ENCODE peak calls at places on chromosomes 12 and 14, in seven cellular contexts. One of them, this sample, is unnamed.
A peak's percentile ranks its signal among the peaks of the same experiment; 100 is the strongest.

GRCh38 chr12:98154850-98155249 is 360.5 kb upstream of the TMPO start:
- DNase-seq in adrenal gland: peak; percentile 18
- DNase-seq in right cardiac atrium: no peak
- DNase-seq in AG04450: no peak
- DNase-seq in ovary: no peak
- DNase-seq in Peyer's patch: no peak
- DNase-seq in OCI-LY7: peak; percentile 53
- DNase-seq in this sample: no peak

GRCh38 chr14:89399157-89399556 is 17.9 kb downstream of the FOXN3 start:
- DNase-seq in AG04450: no peak
- DNase-seq in Peyer's patch: no peak
- DNase-seq in OCI-LY7: no peak
- DNase-seq in ovary: no peak
- DNase-seq in adrenal gland: peak; percentile 32
- DNase-seq in right cardiac atrium: no peak
- DNase-seq in this sample: no peak

GRCh38 chr14:96166475-96167223 is 38.0 kb upstream of the BDKRB2 start:
- DNase-seq in Peyer's patch: no peak
- DNase-seq in right cardiac atrium: no peak
- DNase-seq in adrenal gland: no peak
- DNase-seq in ovary: no peak
- DNase-seq in AG04450: no peak
- DNase-seq in OCI-LY7: no peak
- DNase-seq in this sample: no peak

GRCh38 chr14:54503476-54503875 is 6.2 kb upstream of the CGRRF1 start:
- DNase-seq in right cardiac atrium: no peak
- DNase-seq in adrenal gland: peak; percentile 29
- DNase-seq in ovary: no peak
- DNase-seq in AG04450: no peak
- DNase-seq in Peyer's patch: no peak
- DNase-seq in OCI-LY7: peak; percentile 27
- DNase-seq in this sample: no peak

GRCh38 chr12:17296882-17297281 is 690.9 kb upstream of the LMO3 start:
- DNase-seq in adrenal gland: no peak
- DNase-seq in OCI-LY7: no peak
- DNase-seq in Peyer's patch: no peak
- DNase-seq in right cardiac atrium: no peak
- DNase-seq in AG04450: no peak
- DNase-seq in ovary: no peak
- DNase-seq in this sample: no peak

GRCh38 chr12:103334447-103334846 is 161.3 kb downstream of the C12orf42 start:
- DNase-seq in Peyer's patch: no peak
- DNase-seq in ovary: no peak
- DNase-seq in OCI-LY7: no peak
- DNase-seq in AG04450: no peak
- DNase-seq in adrenal gland: no peak
- DNase-seq in right cardiac atrium: no peak
- DNase-seq in this sample: no peak

GRCh38 chr12:1338483-1339177 is 255.8 kb downstream of the FBXL14 start:
- DNase-seq in ovary: no peak
- DNase-seq in adrenal gland: no peak
- DNase-seq in Peyer's patch: no peak
- DNase-seq in OCI-LY7: no peak
- DNase-seq in right cardiac atrium: no peak
- DNase-seq in AG04450: no peak
- DNase-seq in this sample: no peak

GRCh38 chr14:23580948-23581281 is 2.3 kb upstream of the JPH4 start:
- DNase-seq in AG04450: no peak
- DNase-seq in Peyer's patch: no peak
- DNase-seq in adrenal gland: no peak
- DNase-seq in OCI-LY7: no peak
- DNase-seq in ovary: no peak
- DNase-seq in right cardiac atrium: no peak
- DNase-seq in this sample: no peak

GRCh38 chr12:51270067-51270846 is at the start of gene SMAGP:
- DNase-seq in AG04450: no peak
- DNase-seq in adrenal gland: peak; percentile 58
- DNase-seq in ovary: peak; percentile 51
- DNase-seq in Peyer's patch: peak; percentile 90
- DNase-seq in right cardiac atrium: peak; percentile 81
- DNase-seq in OCI-LY7: peak; percentile 66
- DNase-seq in this sample: peak; percentile 68

GRCh38 chr12:91781114-91781513 is 364.5 kb downstream of the BTG1 start:
- DNase-seq in OCI-LY7: no peak
- DNase-seq in adrenal gland: no peak
- DNase-seq in Peyer's patch: no peak
- DNase-seq in right cardiac atrium: no peak
- DNase-seq in ovary: no peak
- DNase-seq in AG04450: peak; percentile 21
- DNase-seq in this sample: no peak

GRCh38 chr14:44417809-44418208 is 89.3 kb downstream of the FSCB start:
- DNase-seq in Peyer's patch: no peak
- DNase-seq in adrenal gland: no peak
- DNase-seq in AG04450: no peak
- DNase-seq in ovary: no peak
- DNase-seq in OCI-LY7: no peak
- DNase-seq in right cardiac atrium: no peak
- DNase-seq in this sample: no peak
- H3K9me3 ChIP-seq in Peyer's patch: peaks cover 4% of the 10 kb centered on the region
- H3K9me3 ChIP-seq in adrenal gland: no peaks in the 10 kb centered on the region
- H3K9me3 ChIP-seq in AG04450: peaks cover 5% of the 10 kb centered on the region
- H3K9me3 ChIP-seq in ovary: no peaks in the 10 kb centered on the region
- H3K9me3 ChIP-seq in OCI-LY7: no peaks in the 10 kb centered on the region
- H3K9me3 ChIP-seq in right cardiac atrium: no peaks in the 10 kb centered on the region
- H3K9me3 ChIP-seq in this sample: no peaks in the 10 kb centered on the region

DNA sequence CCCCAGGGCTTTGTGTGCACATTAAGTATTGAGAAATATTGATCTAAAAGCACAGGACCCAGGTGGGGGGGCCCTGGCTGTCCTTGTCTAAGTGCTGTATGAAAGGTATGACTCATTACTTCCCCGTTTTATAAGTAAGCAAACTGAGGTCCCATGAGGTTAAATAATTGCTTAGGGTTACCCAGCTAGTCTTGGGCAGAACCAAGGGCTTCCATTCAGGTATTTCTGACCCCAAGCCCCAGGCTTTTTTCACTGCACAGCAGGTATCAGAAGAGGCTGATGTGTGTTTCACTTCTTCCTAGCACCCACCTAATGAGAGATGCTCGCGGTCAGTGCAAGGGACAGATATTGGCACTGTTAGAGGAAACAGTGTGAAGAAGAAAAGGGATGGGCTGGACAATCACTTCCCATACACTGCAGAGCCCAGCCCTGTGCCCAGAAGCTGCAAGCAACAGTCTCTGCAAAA is 4.7 kb upstream of the TC2N start:
- DNase-seq in right cardiac atrium: no peak
- DNase-seq in Peyer's patch: no peak
- DNase-seq in adrenal gland: no peak
- DNase-seq in OCI-LY7: peak; percentile 13
- DNase-seq in ovary: no peak
- DNase-seq in AG04450: no peak
- DNase-seq in this sample: no peak
- H3K27ac ChIP-seq in right cardiac atrium: no peak overlapping the region
- H3K27ac ChIP-seq in Peyer's patch: peak overlapping the region; percentile 88
- H3K27ac ChIP-seq in adrenal gland: peak overlapping the region; percentile 78
- H3K27ac ChIP-seq in OCI-LY7: peak overlapping the region; percentile 80
- H3K27ac ChIP-seq in ovary: no peak overlapping the region
- H3K27ac ChIP-seq in AG04450: no peak overlapping the region
- H3K27ac ChIP-seq in this sample: peak overlapping the region; percentile 15

DNA sequence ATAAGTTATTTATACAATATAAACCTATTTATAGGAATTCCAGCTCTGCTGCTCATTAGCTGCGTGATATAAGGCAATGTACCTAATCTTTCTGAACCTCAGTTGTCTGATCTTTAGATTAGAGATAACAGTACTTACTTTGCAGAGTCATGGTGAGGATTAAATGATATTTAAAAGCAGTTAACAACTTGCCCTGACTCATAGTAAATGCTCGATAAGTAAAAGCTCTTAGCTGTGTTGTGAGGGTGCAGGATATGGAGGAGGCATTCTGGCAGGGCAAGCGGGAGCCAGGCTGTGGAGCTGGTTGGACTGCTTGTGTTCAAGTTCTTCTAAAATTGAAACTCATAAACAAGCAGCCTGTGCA is 140.0 kb upstream of the PRICKLE1 start:
- DNase-seq in right cardiac atrium: no peak
- DNase-seq in AG04450: no peak
- DNase-seq in ovary: no peak
- DNase-seq in OCI-LY7: no peak
- DNase-seq in adrenal gland: no peak
- DNase-seq in Peyer's patch: no peak
- DNase-seq in this sample: no peak
- H3K4me3 ChIP-seq in right cardiac atrium: no peak overlapping the region
- H3K4me3 ChIP-seq in AG04450: no peak overlapping the region
- H3K4me3 ChIP-seq in ovary: no peak overlapping the region
- H3K4me3 ChIP-seq in OCI-LY7: no peak overlapping the region
- H3K4me3 ChIP-seq in adrenal gland: no peak overlapping the region
- H3K4me3 ChIP-seq in Peyer's patch: no peak overlapping the region
- H3K4me3 ChIP-seq in this sample: no peak overlapping the region

GRCh38 chr12:133038310-133038709 is 1.0 kb downstream of the ZNF84 start:
- DNase-seq in ovary: no peak
- DNase-seq in adrenal gland: no peak
- DNase-seq in Peyer's patch: no peak
- DNase-seq in AG04450: no peak
- DNase-seq in right cardiac atrium: no peak
- DNase-seq in OCI-LY7: peak; percentile 8
- DNase-seq in this sample: no peak

DNA sequence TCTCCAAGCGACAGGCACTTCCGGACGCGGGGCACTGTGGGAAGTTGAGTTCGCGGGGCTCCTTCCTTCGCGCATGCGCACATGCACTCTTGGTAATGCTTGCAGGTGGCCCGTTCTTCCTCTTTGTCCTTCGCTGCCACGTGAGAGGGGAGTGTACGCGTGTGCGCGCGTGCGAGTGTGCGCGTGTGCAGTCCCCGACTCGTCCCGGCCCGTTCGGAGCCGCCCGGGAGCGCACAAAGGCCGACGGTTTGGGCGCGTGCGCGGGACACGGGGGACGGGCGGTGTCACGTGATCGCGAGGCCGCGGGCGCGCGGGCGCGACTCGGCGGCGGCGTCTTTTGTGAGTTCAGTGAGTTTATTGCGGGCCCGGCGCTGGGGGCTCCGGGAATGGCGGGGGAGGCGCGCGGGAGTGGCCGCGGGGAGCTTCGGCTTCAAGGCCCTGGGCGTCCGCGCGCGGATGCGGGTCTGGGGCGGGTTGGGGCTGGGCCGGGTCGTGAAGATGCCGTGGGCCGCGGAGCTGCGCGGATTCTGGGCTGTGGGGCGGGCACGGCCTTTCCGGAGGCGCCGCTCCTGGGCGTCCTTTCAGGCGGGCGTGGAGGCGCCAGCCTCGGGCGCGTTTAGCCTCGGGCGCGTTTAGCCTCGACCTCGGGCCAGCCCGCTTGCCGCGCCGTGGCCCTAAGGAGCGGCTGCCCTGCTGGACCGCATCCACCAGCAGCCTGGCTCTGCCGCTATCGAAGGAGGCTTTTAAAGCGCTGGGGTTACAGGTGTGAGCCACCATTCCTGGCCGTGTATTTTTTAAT is at the start of gene ZNF84:
- DNase-seq in Peyer's patch: peak; percentile 97
- DNase-seq in AG04450: peak; percentile 98
- DNase-seq in adrenal gland: peak; percentile 98
- DNase-seq in OCI-LY7: peak; percentile 98
- DNase-seq in ovary: peak; percentile 95
- DNase-seq in right cardiac atrium: peak; percentile 98
- DNase-seq in this sample: peak; percentile 97
- H3K9me3 ChIP-seq in Peyer's patch: peaks cover 47% of the 10 kb centered on the region
- H3K9me3 ChIP-seq in AG04450: peaks cover 35% of the 10 kb centered on the region
- H3K9me3 ChIP-seq in adrenal gland: peaks cover 33% of the 10 kb centered on the region
- H3K9me3 ChIP-seq in OCI-LY7: peaks cover 63% of the 10 kb centered on the region
- H3K9me3 ChIP-seq in ovary: peaks cover 7% of the 10 kb centered on the region
- H3K9me3 ChIP-seq in right cardiac atrium: peaks cover 8% of the 10 kb centered on the region
- H3K9me3 ChIP-seq in this sample: peaks cover 68% of the 10 kb centered on the region

GRCh38 chr14:103123128-103123633 is at the start of gene TNFAIP2:
- DNase-seq in right cardiac atrium: peak; percentile 93
- DNase-seq in Peyer's patch: no peak
- DNase-seq in ovary: no peak
- DNase-seq in OCI-LY7: no peak
- DNase-seq in AG04450: no peak
- DNase-seq in adrenal gland: peak; percentile 75
- DNase-seq in this sample: peak; percentile 84
- H3K27ac ChIP-seq in right cardiac atrium: peak within 1 kb of the TSS; percentile 92
- H3K27ac ChIP-seq in Peyer's patch: peak within 1 kb of the TSS; percentile 81
- H3K27ac ChIP-seq in ovary: peak within 1 kb of the TSS; percentile 66
- H3K27ac ChIP-seq in OCI-LY7: no peak within 1 kb of the TSS
- H3K27ac ChIP-seq in AG04450: peak within 1 kb of the TSS; percentile 11
- H3K27ac ChIP-seq in adrenal gland: peak within 1 kb of the TSS; percentile 98
- H3K27ac ChIP-seq in this sample: peak within 1 kb of the TSS; percentile 91

This sample was measured in psoas muscle.